ENCODE peak calls at places on chromosomes 12 and 14, in seven cellular contexts. One of them, this sample, is unnamed.

GRCh38 chr14:77151245-77151644 is 9.7 kb upstream of the ZDHHC22 start:
- DNase-seq in HepG2: no peak
- DNase-seq in GM23338: peak; percentile 89
- DNase-seq in HCT116: no peak
- DNase-seq in hepatocyte: peak; percentile 32
- DNase-seq in astrocyte: no peak
- DNase-seq in neural progenitor cell: peak; percentile 67
- DNase-seq in this sample: no peak

GRCh38 chr14:89618821-89619551 is 202.0 kb upstream of the FOXN3 start:
- DNase-seq in HepG2: peak; percentile 12
- DNase-seq in GM23338: peak; percentile 84
- DNase-seq in hepatocyte: peak; percentile 86
- DNase-seq in neural progenitor cell: peak; percentile 90
- DNase-seq in HCT116: peak; percentile 13
- DNase-seq in astrocyte: peak; percentile 53
- DNase-seq in this sample: peak; percentile 41

GRCh38 chr12:38589310-38589632 is 272.7 kb downstream of the ALG10B start:
- DNase-seq in neural progenitor cell: no peak
- DNase-seq in HCT116: no peak
- DNase-seq in astrocyte: no peak
- DNase-seq in hepatocyte: no peak
- DNase-seq in GM23338: no peak
- DNase-seq in HepG2: no peak
- DNase-seq in this sample: no peak

GRCh38 chr14:96096639-96097610 is 57.8 kb downstream of the C14orf132 start:
- DNase-seq in HCT116: no peak
- DNase-seq in astrocyte: no peak
- DNase-seq in hepatocyte: no peak
- DNase-seq in neural progenitor cell: no peak
- DNase-seq in HepG2: no peak
- DNase-seq in GM23338: no peak
- DNase-seq in this sample: no peak

GRCh38 chr12:16608346-16608745 is 2.4 kb upstream of the LMO3 start:
- DNase-seq in HCT116: no peak
- DNase-seq in HepG2: no peak
- DNase-seq in GM23338: no peak
- DNase-seq in neural progenitor cell: no peak
- DNase-seq in hepatocyte: no peak
- DNase-seq in astrocyte: no peak
- DNase-seq in this sample: no peak

GRCh38 chr14:98580131-98580678 is 691.8 kb downstream of the BCL11B start:
- DNase-seq in HepG2: no peak
- DNase-seq in astrocyte: peak; percentile 1
- DNase-seq in neural progenitor cell: peak; percentile 67
- DNase-seq in HCT116: no peak
- DNase-seq in GM23338: peak; percentile 56
- DNase-seq in hepatocyte: peak; percentile 38
- DNase-seq in this sample: peak; percentile 39

GRCh38 chr12:85310456-85311076 is 30.5 kb downstream of the ALX1 start:
- DNase-seq in GM23338: peak; percentile 20
- DNase-seq in neural progenitor cell: no peak
- DNase-seq in HepG2: no peak
- DNase-seq in hepatocyte: no peak
- DNase-seq in HCT116: peak; percentile 6
- DNase-seq in astrocyte: no peak
- DNase-seq in this sample: no peak

GRCh38 chr12:24198936-24199644 is 249.6 kb upstream of the SOX5 start:
- DNase-seq in astrocyte: peak; percentile 81
- DNase-seq in HCT116: no peak
- DNase-seq in neural progenitor cell: no peak
- DNase-seq in GM23338: no peak
- DNase-seq in HepG2: no peak
- DNase-seq in hepatocyte: no peak
- DNase-seq in this sample: no peak

GRCh38 chr12:52494100-52494499 is 1.0 kb upstream of the KRT6A start:
- DNase-seq in GM23338: no peak
- DNase-seq in neural progenitor cell: no peak
- DNase-seq in HCT116: no peak
- DNase-seq in HepG2: no peak
- DNase-seq in astrocyte: no peak
- DNase-seq in hepatocyte: no peak
- DNase-seq in this sample: peak; percentile 70

GRCh38 chr12:131192951-131193350 is 239.2 kb downstream of the ADGRD1 start:
- DNase-seq in hepatocyte: no peak
- DNase-seq in HCT116: no peak
- DNase-seq in neural progenitor cell: no peak
- DNase-seq in GM23338: no peak
- DNase-seq in astrocyte: no peak
- DNase-seq in HepG2: no peak
- DNase-seq in this sample: no peak

GRCh38 chr14:21917699-21918436 is 244.2 kb upstream of the OR4E1 start:
- DNase-seq in HepG2: peak; percentile 56
- DNase-seq in HCT116: peak; percentile 31
- DNase-seq in neural progenitor cell: peak; percentile 68
- DNase-seq in astrocyte: peak; percentile 8
- DNase-seq in GM23338: peak; percentile 83
- DNase-seq in hepatocyte: peak; percentile 70
- DNase-seq in this sample: peak; percentile 30

GRCh38 chr12:89183985-89184435 is 168.3 kb downstream of the DUSP6 start:
- DNase-seq in HepG2: no peak
- DNase-seq in GM23338: no peak
- DNase-seq in HCT116: no peak
- DNase-seq in hepatocyte: peak; percentile 38
- DNase-seq in astrocyte: no peak
- DNase-seq in neural progenitor cell: no peak
- DNase-seq in this sample: peak; percentile 67

GRCh38 chr14:100537701-100538565 is 49.3 kb downstream of the BEGAIN start:
- DNase-seq in neural progenitor cell: no peak
- DNase-seq in astrocyte: no peak
- DNase-seq in GM23338: peak; percentile 52
- DNase-seq in hepatocyte: no peak
- DNase-seq in HepG2: no peak
- DNase-seq in HCT116: no peak
- DNase-seq in this sample: no peak

GRCh38 chr12:130839770-130840355 is 813 bp upstream of the STX2 start:
- DNase-seq in HepG2: no peak
- DNase-seq in astrocyte: no peak
- DNase-seq in HCT116: no peak
- DNase-seq in GM23338: no peak
- DNase-seq in hepatocyte: no peak
- DNase-seq in neural progenitor cell: no peak
- DNase-seq in this sample: no peak

GRCh38 chr14:93084866-93085857 is 30.6 kb downstream of the ITPK1 start:
- DNase-seq in hepatocyte: no peak
- DNase-seq in HCT116: no peak
- DNase-seq in neural progenitor cell: no peak
- DNase-seq in GM23338: no peak
- DNase-seq in astrocyte: no peak
- DNase-seq in HepG2: no peak
- DNase-seq in this sample: no peak

GRCh38 chr14:60508707-60509437 is at the start of gene SIX6:
- DNase-seq in neural progenitor cell: peak; percentile 95
- DNase-seq in HepG2: no peak
- DNase-seq in GM23338: peak; percentile 92
- DNase-seq in HCT116: no peak
- DNase-seq in hepatocyte: peak; percentile 49
- DNase-seq in astrocyte: peak; percentile 69
- DNase-seq in this sample: no peak

GRCh38 chr12:7130791-7131501 is 775 bp downstream of the CLSTN3 start:
- DNase-seq in astrocyte: peak; percentile 39
- DNase-seq in neural progenitor cell: peak; percentile 83
- DNase-seq in HepG2: no peak
- DNase-seq in HCT116: no peak
- DNase-seq in hepatocyte: peak; percentile 81
- DNase-seq in GM23338: peak; percentile 78
- DNase-seq in this sample: no peak

GRCh38 chr12:87603727-87604126 is 425.5 kb downstream of the C12orf50 start:
- DNase-seq in astrocyte: peak; percentile 19
- DNase-seq in HepG2: no peak
- DNase-seq in HCT116: no peak
- DNase-seq in GM23338: no peak
- DNase-seq in hepatocyte: no peak
- DNase-seq in neural progenitor cell: no peak
- DNase-seq in this sample: peak; percentile 25

GRCh38 chr14:87888136-87888999 is 104.6 kb downstream of the GALC start:
- DNase-seq in HepG2: peak; percentile 14
- DNase-seq in hepatocyte: peak; percentile 12
- DNase-seq in GM23338: peak; percentile 82
- DNase-seq in astrocyte: no peak
- DNase-seq in HCT116: no peak
- DNase-seq in neural progenitor cell: peak; percentile 48
- DNase-seq in this sample: no peak

GRCh38 chr12:851913-852312 is 97.6 kb downstream of the RAD52 start:
- DNase-seq in hepatocyte: peak; percentile 17
- DNase-seq in HCT116: no peak
- DNase-seq in HepG2: no peak
- DNase-seq in neural progenitor cell: no peak
- DNase-seq in GM23338: no peak
- DNase-seq in astrocyte: peak; percentile 77
- DNase-seq in this sample: peak; percentile 70

GRCh38 chr12:1773937-1774655 is 46.3 kb upstream of the LRTM2 start:
- DNase-seq in neural progenitor cell: no peak
- DNase-seq in HepG2: no peak
- DNase-seq in GM23338: no peak
- DNase-seq in hepatocyte: no peak
- DNase-seq in HCT116: no peak
- DNase-seq in astrocyte: no peak
- DNase-seq in this sample: no peak

GRCh38 chr12:116159175-116159574 is 118.3 kb downstream of the MED13L start:
- DNase-seq in HCT116: no peak
- DNase-seq in HepG2: peak; percentile 45
- DNase-seq in astrocyte: peak; percentile 67
- DNase-seq in hepatocyte: peak; percentile 25
- DNase-seq in neural progenitor cell: no peak
- DNase-seq in GM23338: no peak
- DNase-seq in this sample: no peak
- H4K20me1 ChIP-seq in HCT116: peaks cover 72% of the 10 kb centered on the region
- H4K20me1 ChIP-seq in HepG2: peaks cover 9% of the 10 kb centered on the region
- H4K20me1 ChIP-seq in astrocyte: peaks cover 74% of the 10 kb centered on the region
- H4K20me1 ChIP-seq in hepatocyte: peaks cover 98% of the 10 kb centered on the region
- H4K20me1 ChIP-seq in neural progenitor cell: peaks cover 91% of the 10 kb centered on the region
- H4K20me1 ChIP-seq in GM23338: peaks cover 2% of the 10 kb centered on the region
- H4K20me1 ChIP-seq in this sample: peaks cover 15% of the 10 kb centered on the region

GRCh38 chr12:109548258-109548657 is 25.0 kb downstream of the MMAB start:
- DNase-seq in HCT116: no peak
- DNase-seq in astrocyte: no peak
- DNase-seq in neural progenitor cell: no peak
- DNase-seq in hepatocyte: no peak
- DNase-seq in HepG2: no peak
- DNase-seq in GM23338: no peak
- DNase-seq in this sample: no peak
- TF ChIP-seq EZH2 in HCT116: no peak
- TF ChIP-seq EZH2 in astrocyte: no peak
- TF ChIP-seq EZH2 in neural progenitor cell: no peak
- TF ChIP-seq EZH2 in hepatocyte: no peak
- TF ChIP-seq EZH2 in HepG2: no peak
- TF ChIP-seq EZH2 in GM23338: no peak
- TF ChIP-seq EZH2 in this sample: no peak

GRCh38 chr14:105249175-105250007 is 1.1 kb downstream of the BTBD6 start:
- DNase-seq in hepatocyte: no peak
- DNase-seq in neural progenitor cell: peak; percentile 52
- DNase-seq in HCT116: no peak
- DNase-seq in astrocyte: peak; percentile 31
- DNase-seq in HepG2: no peak
- DNase-seq in GM23338: peak; percentile 52
- DNase-seq in this sample: no peak

GRCh38 chr14:105247715-105248367 is 492 bp upstream of the BTBD6 start:
- DNase-seq in astrocyte: no peak
- DNase-seq in GM23338: peak; percentile 24
- DNase-seq in HCT116: no peak
- DNase-seq in hepatocyte: no peak
- DNase-seq in neural progenitor cell: peak; percentile 14
- DNase-seq in HepG2: no peak
- DNase-seq in this sample: no peak

GRCh38 chr14:105248368-105249174 is at the start of gene BTBD6:
- DNase-seq in astrocyte: peak; percentile 69
- DNase-seq in HepG2: no peak
- DNase-seq in HCT116: peak; percentile 61
- DNase-seq in hepatocyte: peak; percentile 96
- DNase-seq in neural progenitor cell: peak; percentile 94
- DNase-seq in GM23338: peak; percentile 84
- DNase-seq in this sample: peak; percentile 79

GRCh38 chr14:105244334-105244733 is 4.0 kb upstream of the BTBD6 start:
- DNase-seq in neural progenitor cell: no peak
- DNase-seq in HepG2: no peak
- DNase-seq in HCT116: no peak
- DNase-seq in hepatocyte: no peak
- DNase-seq in astrocyte: no peak
- DNase-seq in GM23338: no peak
- DNase-seq in this sample: no peak

GRCh38 chr14:105247026-105247425 is 1.3 kb upstream of the BTBD6 start:
- DNase-seq in astrocyte: no peak
- DNase-seq in GM23338: no peak
- DNase-seq in HepG2: no peak
- DNase-seq in HCT116: no peak
- DNase-seq in neural progenitor cell: no peak
- DNase-seq in hepatocyte: no peak
- DNase-seq in this sample: no peak
- H4K20me1 ChIP-seq in astrocyte: peaks cover 53% of the 10 kb centered on the region
- H4K20me1 ChIP-seq in GM23338: peaks cover 6% of the 10 kb centered on the region
- H4K20me1 ChIP-seq in HepG2: no peaks in the 10 kb centered on the region
- H4K20me1 ChIP-seq in HCT116: no peaks in the 10 kb centered on the region
- H4K20me1 ChIP-seq in neural progenitor cell: peaks cover 34% of the 10 kb centered on the region
- H4K20me1 ChIP-seq in hepatocyte: peaks cover 11% of the 10 kb centered on the region
- H4K20me1 ChIP-seq in this sample: no peaks in the 10 kb centered on the region

GRCh38 chr14:41607966-41608663 is 1.4 kb downstream of the LRFN5 start:
- DNase-seq in GM23338: peak; percentile 78
- DNase-seq in HCT116: no peak
- DNase-seq in neural progenitor cell: peak; percentile 44
- DNase-seq in astrocyte: no peak
- DNase-seq in hepatocyte: peak; percentile 30
- DNase-seq in HepG2: no peak
- DNase-seq in this sample: no peak
- TF ChIP-seq EZH2 in GM23338: peak; percentile 56
- TF ChIP-seq EZH2 in HCT116: no peak
- TF ChIP-seq EZH2 in neural progenitor cell: peak; percentile 90
- TF ChIP-seq EZH2 in astrocyte: peak; percentile 76
- TF ChIP-seq EZH2 in hepatocyte: peak; percentile 63
- TF ChIP-seq EZH2 in HepG2: no peak
- TF ChIP-seq EZH2 in this sample: peak; percentile 67

DNA sequence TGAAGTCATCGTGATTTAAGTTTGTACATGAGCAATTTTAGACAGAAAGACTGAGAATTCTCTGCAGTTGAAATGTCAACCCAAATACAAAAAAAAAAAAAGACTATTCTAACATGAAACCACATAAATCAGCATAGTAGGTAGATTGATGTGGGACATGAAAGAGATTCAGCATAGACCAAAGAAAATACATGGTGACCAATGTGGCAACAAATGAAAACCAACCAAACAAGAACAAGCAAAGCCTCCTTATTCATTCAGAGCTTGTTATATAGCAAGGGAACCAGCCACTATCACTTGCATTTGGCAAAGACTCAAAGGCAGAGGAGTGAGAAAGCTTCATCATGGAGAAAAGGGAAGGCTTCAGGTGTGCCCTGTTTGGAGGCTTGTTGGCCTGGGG is 144.4 kb upstream of the TMPO start:
- DNase-seq in HCT116: no peak
- DNase-seq in astrocyte: no peak
- DNase-seq in neural progenitor cell: no peak
- DNase-seq in hepatocyte: no peak
- DNase-seq in GM23338: no peak
- DNase-seq in HepG2: no peak
- DNase-seq in this sample: no peak
- H4K20me1 ChIP-seq in HCT116: no peaks in the 10 kb centered on the region
- H4K20me1 ChIP-seq in astrocyte: no peaks in the 10 kb centered on the region
- H4K20me1 ChIP-seq in neural progenitor cell: no peaks in the 10 kb centered on the region
- H4K20me1 ChIP-seq in hepatocyte: no peaks in the 10 kb centered on the region
- H4K20me1 ChIP-seq in GM23338: no peaks in the 10 kb centered on the region
- H4K20me1 ChIP-seq in HepG2: no peaks in the 10 kb centered on the region
- H4K20me1 ChIP-seq in this sample: no peaks in the 10 kb centered on the region

GRCh38 chr14:101561897-101562490 is 699 bp downstream of the DIO3 start:
- DNase-seq in GM23338: peak; percentile 17
- DNase-seq in HepG2: no peak
- DNase-seq in astrocyte: no peak
- DNase-seq in HCT116: no peak
- DNase-seq in neural progenitor cell: no peak
- DNase-seq in hepatocyte: no peak
- DNase-seq in this sample: no peak
- TF ChIP-seq EZH2 in GM23338: peak; percentile 10
- TF ChIP-seq EZH2 in HepG2: no peak
- TF ChIP-seq EZH2 in astrocyte: no peak
- TF ChIP-seq EZH2 in HCT116: no peak
- TF ChIP-seq EZH2 in neural progenitor cell: no peak
- TF ChIP-seq EZH2 in hepatocyte: no peak
- TF ChIP-seq EZH2 in this sample: no peak